ENCODE peak calls at places on chromosomes 4 and X, in six cellular contexts. One of them, this sample, is unnamed.

GRCh38 chrX:140318306-140318705 is 186.6 kb downstream of the SOX3 start:
- DNase-seq in MG63: peak; percentile 62
- DNase-seq in breast epithelium: no peak
- DNase-seq in H7: no peak
- DNase-seq in bronchial epithelial cell: peak; percentile 38
- DNase-seq in effector memory CD4-positive, alpha-beta T cell: no peak
- DNase-seq in this sample: no peak

GRCh38 chr4:138602664-138603063 is 360.5 kb upstream of the SLC7A11 start:
- DNase-seq in breast epithelium: no peak
- DNase-seq in H7: no peak
- DNase-seq in bronchial epithelial cell: no peak
- DNase-seq in effector memory CD4-positive, alpha-beta T cell: no peak
- DNase-seq in MG63: no peak
- DNase-seq in this sample: no peak

GRCh38 chrX:69051901-69052300 is 113.4 kb downstream of the PJA1 start:
- DNase-seq in effector memory CD4-positive, alpha-beta T cell: no peak
- DNase-seq in breast epithelium: no peak
- DNase-seq in bronchial epithelial cell: no peak
- DNase-seq in MG63: no peak
- DNase-seq in H7: no peak
- DNase-seq in this sample: no peak

GRCh38 chrX:22109442-22109841 is 77.3 kb downstream of the PHEX start:
- DNase-seq in effector memory CD4-positive, alpha-beta T cell: no peak
- DNase-seq in MG63: no peak
- DNase-seq in breast epithelium: no peak
- DNase-seq in bronchial epithelial cell: peak; percentile 79
- DNase-seq in H7: no peak
- DNase-seq in this sample: no peak

GRCh38 chr4:40335508-40335860 is 351 bp downstream of the CHRNA9 start:
- DNase-seq in breast epithelium: no peak
- DNase-seq in effector memory CD4-positive, alpha-beta T cell: no peak
- DNase-seq in bronchial epithelial cell: peak; percentile 63
- DNase-seq in MG63: peak; percentile 17
- DNase-seq in H7: no peak
- DNase-seq in this sample: no peak

GRCh38 chr4:137952116-137952515 is 290.0 kb downstream of the SLC7A11 start:
- DNase-seq in bronchial epithelial cell: no peak
- DNase-seq in MG63: no peak
- DNase-seq in breast epithelium: no peak
- DNase-seq in H7: no peak
- DNase-seq in effector memory CD4-positive, alpha-beta T cell: no peak
- DNase-seq in this sample: no peak

GRCh38 chrX:3939967-3940610 is 226.6 kb upstream of the PRKX start:
- DNase-seq in effector memory CD4-positive, alpha-beta T cell: no peak
- DNase-seq in H7: peak; percentile 45
- DNase-seq in MG63: no peak
- DNase-seq in bronchial epithelial cell: peak; percentile 2
- DNase-seq in breast epithelium: no peak
- DNase-seq in this sample: no peak

GRCh38 chr4:10007772-10008171 is 13.5 kb downstream of the SLC2A9 start:
- DNase-seq in effector memory CD4-positive, alpha-beta T cell: no peak
- DNase-seq in H7: no peak
- DNase-seq in bronchial epithelial cell: no peak
- DNase-seq in MG63: no peak
- DNase-seq in breast epithelium: no peak
- DNase-seq in this sample: no peak

GRCh38 chr4:118237531-118237930 is 115.3 kb downstream of the PRSS12 start:
- DNase-seq in H7: no peak
- DNase-seq in effector memory CD4-positive, alpha-beta T cell: no peak
- DNase-seq in bronchial epithelial cell: no peak
- DNase-seq in MG63: no peak
- DNase-seq in breast epithelium: no peak
- DNase-seq in this sample: no peak

GRCh38 chr4:118235726-118236125 is 117.1 kb downstream of the PRSS12 start:
- DNase-seq in bronchial epithelial cell: no peak
- DNase-seq in breast epithelium: no peak
- DNase-seq in effector memory CD4-positive, alpha-beta T cell: no peak
- DNase-seq in H7: no peak
- DNase-seq in MG63: no peak
- DNase-seq in this sample: no peak
- H3K36me3 ChIP-seq in bronchial epithelial cell: no peaks in the 10 kb centered on the region
- H3K36me3 ChIP-seq in breast epithelium: no peaks in the 10 kb centered on the region
- H3K36me3 ChIP-seq in effector memory CD4-positive, alpha-beta T cell: no peaks in the 10 kb centered on the region
- H3K36me3 ChIP-seq in H7: no peaks in the 10 kb centered on the region
- H3K36me3 ChIP-seq in MG63: no peaks in the 10 kb centered on the region
- H3K36me3 ChIP-seq in this sample: no peaks in the 10 kb centered on the region

DNA sequence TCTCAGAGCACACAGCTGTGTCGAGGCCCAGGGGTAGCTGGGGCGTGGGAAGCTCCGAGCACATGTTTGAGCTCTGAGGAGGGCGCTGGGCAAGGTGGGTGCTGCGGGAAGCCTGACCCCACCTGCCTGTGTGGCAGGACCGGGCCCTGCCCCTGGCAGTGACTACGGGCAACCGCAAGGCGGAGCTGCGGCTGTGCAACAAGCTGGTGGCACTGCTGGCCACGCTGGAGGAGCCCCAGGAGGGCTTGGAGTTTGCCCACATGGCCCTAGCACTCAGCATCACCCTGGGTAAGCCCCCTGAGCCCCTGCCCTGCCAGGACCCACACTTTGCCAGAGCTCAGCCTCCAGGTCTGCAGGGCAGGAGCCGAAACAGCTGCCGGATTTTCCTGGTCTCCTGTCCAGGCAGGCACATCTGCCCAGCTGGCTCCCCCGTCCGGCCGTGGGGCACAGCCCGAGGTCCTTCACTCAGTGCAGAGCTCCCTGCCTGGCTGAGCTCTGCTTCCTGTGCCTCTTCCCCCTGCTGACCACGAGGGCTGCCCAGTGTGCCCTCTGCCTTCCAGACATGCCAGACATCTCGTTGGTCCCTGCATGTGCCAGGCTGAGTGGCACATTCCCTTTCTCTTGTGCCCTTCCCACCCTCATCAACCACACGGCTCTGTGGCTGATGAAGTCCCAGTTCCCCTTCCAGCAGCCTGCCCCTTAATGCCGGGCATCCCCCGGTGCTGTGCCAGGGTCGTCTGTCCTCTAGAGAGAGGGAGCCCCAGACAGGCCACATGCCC is 33.2 kb upstream of the HTRA3 start:
- DNase-seq in bronchial epithelial cell: no peak
- DNase-seq in H7: peak; percentile 59
- DNase-seq in MG63: no peak
- DNase-seq in effector memory CD4-positive, alpha-beta T cell: no peak
- DNase-seq in breast epithelium: no peak
- DNase-seq in this sample: no peak
- H3K36me3 ChIP-seq in bronchial epithelial cell: peaks cover 66% of the 10 kb centered on the region
- H3K36me3 ChIP-seq in H7: no peaks in the 10 kb centered on the region
- H3K36me3 ChIP-seq in MG63: no peaks in the 10 kb centered on the region
- H3K36me3 ChIP-seq in effector memory CD4-positive, alpha-beta T cell: peaks cover 50% of the 10 kb centered on the region
- H3K36me3 ChIP-seq in breast epithelium: no peaks in the 10 kb centered on the region
- H3K36me3 ChIP-seq in this sample: peaks cover 9% of the 10 kb centered on the region

GRCh38 chrX:41338422-41338821 is 4.5 kb downstream of the DDX3X start:
- DNase-seq in bronchial epithelial cell: no peak
- DNase-seq in effector memory CD4-positive, alpha-beta T cell: no peak
- DNase-seq in breast epithelium: no peak
- DNase-seq in MG63: no peak
- DNase-seq in H7: no peak
- DNase-seq in this sample: no peak

GRCh38 chrX:41339148-41339547 is 5.2 kb downstream of the DDX3X start:
- DNase-seq in breast epithelium: no peak
- DNase-seq in H7: no peak
- DNase-seq in bronchial epithelial cell: no peak
- DNase-seq in MG63: no peak
- DNase-seq in effector memory CD4-positive, alpha-beta T cell: no peak
- DNase-seq in this sample: no peak

GRCh38 chrX:41335590-41336331 is 1.8 kb downstream of the DDX3X start:
- DNase-seq in bronchial epithelial cell: no peak
- DNase-seq in effector memory CD4-positive, alpha-beta T cell: no peak
- DNase-seq in H7: no peak
- DNase-seq in MG63: peak; percentile 35
- DNase-seq in breast epithelium: no peak
- DNase-seq in this sample: no peak

GRCh38 chrX:41336447-41336846 is 2.5 kb downstream of the DDX3X start:
- DNase-seq in bronchial epithelial cell: no peak
- DNase-seq in breast epithelium: no peak
- DNase-seq in H7: no peak
- DNase-seq in effector memory CD4-positive, alpha-beta T cell: no peak
- DNase-seq in MG63: no peak
- DNase-seq in this sample: no peak

DNA sequence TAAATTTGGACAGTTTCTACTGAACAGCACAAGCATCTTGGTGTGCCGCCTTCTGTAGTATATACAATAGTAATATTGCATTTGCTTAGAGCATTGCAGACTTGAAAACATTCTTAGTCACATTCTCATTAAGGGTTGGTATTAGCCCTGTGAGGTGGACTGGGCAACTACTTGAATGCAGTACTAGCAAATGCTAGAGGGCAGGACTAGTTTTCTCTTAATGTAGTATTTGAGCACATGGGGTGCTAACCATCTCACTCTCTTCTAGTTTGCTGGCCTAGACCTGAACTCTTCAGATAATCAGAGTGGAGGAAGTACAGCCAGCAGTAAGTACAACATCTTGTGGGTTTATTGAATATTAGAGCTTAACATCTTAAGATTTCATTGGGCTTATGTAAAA is 3.2 kb downstream of the DDX3X start:
- DNase-seq in effector memory CD4-positive, alpha-beta T cell: no peak
- DNase-seq in breast epithelium: no peak
- DNase-seq in MG63: no peak
- DNase-seq in H7: no peak
- DNase-seq in bronchial epithelial cell: no peak
- DNase-seq in this sample: no peak
- H3K36me3 ChIP-seq in effector memory CD4-positive, alpha-beta T cell: peaks cover 29% of the 10 kb centered on the region
- H3K36me3 ChIP-seq in breast epithelium: peaks cover 5% of the 10 kb centered on the region
- H3K36me3 ChIP-seq in MG63: peaks cover 47% of the 10 kb centered on the region
- H3K36me3 ChIP-seq in H7: peaks cover 22% of the 10 kb centered on the region
- H3K36me3 ChIP-seq in bronchial epithelial cell: peaks cover 1% of the 10 kb centered on the region
- H3K36me3 ChIP-seq in this sample: no peaks in the 10 kb centered on the region

GRCh38 chr4:761739-762138 is 56.1 kb downstream of the PCGF3 start:
- DNase-seq in bronchial epithelial cell: no peak
- DNase-seq in effector memory CD4-positive, alpha-beta T cell: no peak
- DNase-seq in MG63: no peak
- DNase-seq in breast epithelium: no peak
- DNase-seq in H7: peak; percentile 29
- DNase-seq in this sample: no peak
- H3K36me3 ChIP-seq in bronchial epithelial cell: peaks cover 16% of the 10 kb centered on the region
- H3K36me3 ChIP-seq in effector memory CD4-positive, alpha-beta T cell: peaks cover 17% of the 10 kb centered on the region
- H3K36me3 ChIP-seq in MG63: peaks cover 7% of the 10 kb centered on the region
- H3K36me3 ChIP-seq in breast epithelium: no peaks in the 10 kb centered on the region
- H3K36me3 ChIP-seq in H7: peaks cover 16% of the 10 kb centered on the region
- H3K36me3 ChIP-seq in this sample: peaks cover 67% of the 10 kb centered on the region

GRCh38 chr4:82852751-82853053 is 38.3 kb downstream of the SEC31A start:
- DNase-seq in H7: no peak
- DNase-seq in MG63: no peak
- DNase-seq in effector memory CD4-positive, alpha-beta T cell: no peak
- DNase-seq in bronchial epithelial cell: no peak
- DNase-seq in breast epithelium: no peak
- DNase-seq in this sample: no peak

GRCh38 chr4:82848706-82849105 is 42.2 kb downstream of the SEC31A start:
- DNase-seq in MG63: no peak
- DNase-seq in breast epithelium: no peak
- DNase-seq in effector memory CD4-positive, alpha-beta T cell: no peak
- DNase-seq in H7: no peak
- DNase-seq in bronchial epithelial cell: peak; percentile 80
- DNase-seq in this sample: no peak

GRCh38 chr4:82851318-82851717 is 39.6 kb downstream of the SEC31A start:
- DNase-seq in H7: no peak
- DNase-seq in MG63: no peak
- DNase-seq in bronchial epithelial cell: peak; percentile 20
- DNase-seq in effector memory CD4-positive, alpha-beta T cell: no peak
- DNase-seq in breast epithelium: no peak
- DNase-seq in this sample: no peak

GRCh38 chr4:82850684-82851083 is 40.3 kb downstream of the SEC31A start:
- DNase-seq in MG63: no peak
- DNase-seq in bronchial epithelial cell: no peak
- DNase-seq in effector memory CD4-positive, alpha-beta T cell: no peak
- DNase-seq in breast epithelium: no peak
- DNase-seq in H7: no peak
- DNase-seq in this sample: no peak

GRCh38 chr4:82851902-82852750 is 38.8 kb downstream of the SEC31A start:
- DNase-seq in breast epithelium: no peak
- DNase-seq in H7: peak; percentile 26
- DNase-seq in effector memory CD4-positive, alpha-beta T cell: no peak
- DNase-seq in MG63: no peak
- DNase-seq in bronchial epithelial cell: peak; percentile 50
- DNase-seq in this sample: no peak
- H3K36me3 ChIP-seq in breast epithelium: peaks cover 19% of the 10 kb centered on the region
- H3K36me3 ChIP-seq in H7: peaks cover 28% of the 10 kb centered on the region
- H3K36me3 ChIP-seq in effector memory CD4-positive, alpha-beta T cell: peaks cover 71% of the 10 kb centered on the region
- H3K36me3 ChIP-seq in MG63: peaks cover 82% of the 10 kb centered on the region
- H3K36me3 ChIP-seq in bronchial epithelial cell: peaks cover 21% of the 10 kb centered on the region
- H3K36me3 ChIP-seq in this sample: no peaks in the 10 kb centered on the region

DNA sequence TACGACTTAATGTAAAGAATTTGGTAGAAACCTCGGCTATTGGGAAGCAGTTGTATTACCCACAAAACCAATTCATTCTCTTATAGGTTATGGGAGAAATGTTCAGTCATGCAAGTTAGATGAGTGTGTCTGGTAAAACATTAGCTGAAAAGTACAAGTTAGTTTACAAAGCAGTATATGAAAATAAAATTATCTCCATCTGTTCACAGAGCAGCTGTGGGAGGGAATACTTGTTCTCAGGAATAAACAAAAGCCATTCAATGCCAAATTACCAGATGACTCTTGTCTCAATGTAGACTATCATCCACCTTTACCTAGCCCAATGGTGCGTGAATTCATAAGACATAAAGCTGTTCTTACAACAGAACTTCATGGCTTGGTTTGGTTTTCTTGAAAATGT is 28.6 kb downstream of the STAP1 start:
- DNase-seq in H7: no peak
- DNase-seq in breast epithelium: no peak
- DNase-seq in MG63: no peak
- DNase-seq in bronchial epithelial cell: no peak
- DNase-seq in effector memory CD4-positive, alpha-beta T cell: no peak
- DNase-seq in this sample: no peak
- H3K36me3 ChIP-seq in H7: no peaks in the 10 kb centered on the region
- H3K36me3 ChIP-seq in breast epithelium: no peaks in the 10 kb centered on the region
- H3K36me3 ChIP-seq in MG63: no peaks in the 10 kb centered on the region
- H3K36me3 ChIP-seq in bronchial epithelial cell: no peaks in the 10 kb centered on the region
- H3K36me3 ChIP-seq in effector memory CD4-positive, alpha-beta T cell: no peaks in the 10 kb centered on the region
- H3K36me3 ChIP-seq in this sample: no peaks in the 10 kb centered on the region

GRCh38 chr4:102878901-102879300 is 10.1 kb downstream of the CISD2 start:
- DNase-seq in bronchial epithelial cell: no peak
- DNase-seq in breast epithelium: no peak
- DNase-seq in H7: no peak
- DNase-seq in effector memory CD4-positive, alpha-beta T cell: no peak
- DNase-seq in MG63: no peak
- DNase-seq in this sample: no peak
- H3K36me3 ChIP-seq in bronchial epithelial cell: peaks cover 3% of the 10 kb centered on the region
- H3K36me3 ChIP-seq in breast epithelium: no peaks in the 10 kb centered on the region
- H3K36me3 ChIP-seq in H7: peaks cover 4% of the 10 kb centered on the region
- H3K36me3 ChIP-seq in effector memory CD4-positive, alpha-beta T cell: no peaks in the 10 kb centered on the region
- H3K36me3 ChIP-seq in MG63: peaks cover 17% of the 10 kb centered on the region
- H3K36me3 ChIP-seq in this sample: peaks cover 3% of the 10 kb centered on the region